ENCODE peak calls at places on chromosome X, in four cellular contexts. B is PC-3, G is IMR-90, O is body of pancreas. N is an unnamed sample.

GRCh38 chrX:49157194-49157593 is 5.4 kb upstream of the MAGIX start:
- DNase-seq in B (no peak), G (no peak), O (no peak), N (no peak)

GRCh38 chrX:152904151-152905080 is 6.5 kb downstream of the ZNF185 start:
- DNase-seq in B (peak; percentile 60), G (peak; percentile 77), O (peak; percentile 45), N (peak; percentile 48)

GRCh38 chrX:119121341-119121740 is 6.3 kb downstream of the KIAA1210 start:
- DNase-seq in B (no peak), G (peak; percentile 31), O (no peak), N (no peak)

GRCh38 chrX:110409925-110410324 is 51.3 kb downstream of the RTL9 start:
- DNase-seq in B (peak; percentile 80), G (peak; percentile 73), O (peak; percentile 4), N (no peak)

GRCh38 chrX:103107836-103108235 is 14.9 kb upstream of the NXF3 start:
- DNase-seq in B (no peak), G (no peak), O (peak; percentile 46), N (no peak)

GRCh38 chrX:27966955-27967354 is 14.3 kb downstream of the DCAF8L1 start:
- DNase-seq in B (peak; percentile 55), G (peak; percentile 60), O (peak; percentile 45), N (peak; percentile 4)

GRCh38 chrX:139640259-139640658 is 67.7 kb downstream of the MCF2 start:
- DNase-seq in B (no peak), G (no peak), O (no peak), N (no peak)

GRCh38 chrX:17608898-17609297 is 128.4 kb upstream of the SCML1 start:
- DNase-seq in B (peak; percentile 83), G (no peak), O (peak; percentile 81), N (peak; percentile 40)

GRCh38 chrX:74160358-74160757 is 143.6 kb upstream of the ZCCHC13 start:
- DNase-seq in B (no peak), G (no peak), O (no peak), N (no peak)

GRCh38 chrX:126165721-126166401 is at the start of gene DCAF12L2:
- DNase-seq in B (no peak), G (no peak), O (no peak), N (no peak)

GRCh38 chrX:155031657-155032056 is 5.0 kb downstream of the FUNDC2 start:
- DNase-seq in B (no peak), G (no peak), O (no peak), N (no peak)

GRCh38 chrX:12954981-12955380 is 19.9 kb upstream of the TMSB4X start:
- DNase-seq in B (no peak), G (no peak), O (no peak), N (no peak)

GRCh38 chrX:50111762-50112161 is 89.0 kb downstream of the AKAP4 start:
- DNase-seq in B (no peak), G (no peak), O (peak; percentile 79), N (peak; percentile 77)

GRCh38 chrX:149114874-149115273 is 390.2 kb downstream of the IDS start:
- DNase-seq in B (no peak), G (no peak), O (no peak), N (no peak)

GRCh38 chrX:15781964-15782711 is 8.1 kb upstream of the ZRSR2 start:
- DNase-seq in B (no peak), G (no peak), O (no peak), N (no peak)

GRCh38 chrX:110944323-110944761 is 148.7 kb upstream of the CHRDL1 start:
- DNase-seq in B (no peak), G (no peak), O (peak; percentile 26), N (peak; percentile 79)

GRCh38 chrX:68703849-68704248 is 56.4 kb downstream of the STARD8 start:
- DNase-seq in B (no peak), G (no peak), O (no peak), N (no peak)

GRCh38 chrX:124293810-124294209 is 38.6 kb upstream of the TEX13D start:
- DNase-seq in B (peak; percentile 75), G (no peak), O (no peak), N (no peak)

DNA sequence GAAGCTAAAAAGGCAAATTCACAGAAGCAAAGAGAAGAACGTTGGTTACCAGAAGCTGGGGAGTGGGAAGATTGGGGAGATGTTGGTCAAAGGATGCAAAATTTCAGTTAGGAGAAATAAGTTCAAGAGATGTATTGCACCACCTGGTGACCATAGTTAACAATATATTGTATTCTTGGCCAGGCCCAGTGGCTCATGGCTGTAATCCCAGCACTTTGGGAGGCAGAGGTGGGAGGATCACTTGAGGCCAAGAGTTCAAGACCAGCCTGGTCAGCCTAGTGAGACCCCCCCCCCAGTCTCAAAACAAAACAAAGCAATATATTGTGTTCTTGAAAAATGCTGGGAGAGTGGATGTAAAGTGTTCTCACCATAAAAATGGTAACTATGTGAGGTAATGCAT is 67.9 kb downstream of the TAB3 start:
- DNase-seq in B (peak; percentile 5), G (no peak), O (no peak), N (no peak)
- H3K27ac ChIP-seq in B (no peak overlapping the region), G (no peak overlapping the region), O (no peak overlapping the region), N (no peak overlapping the region)

DNA sequence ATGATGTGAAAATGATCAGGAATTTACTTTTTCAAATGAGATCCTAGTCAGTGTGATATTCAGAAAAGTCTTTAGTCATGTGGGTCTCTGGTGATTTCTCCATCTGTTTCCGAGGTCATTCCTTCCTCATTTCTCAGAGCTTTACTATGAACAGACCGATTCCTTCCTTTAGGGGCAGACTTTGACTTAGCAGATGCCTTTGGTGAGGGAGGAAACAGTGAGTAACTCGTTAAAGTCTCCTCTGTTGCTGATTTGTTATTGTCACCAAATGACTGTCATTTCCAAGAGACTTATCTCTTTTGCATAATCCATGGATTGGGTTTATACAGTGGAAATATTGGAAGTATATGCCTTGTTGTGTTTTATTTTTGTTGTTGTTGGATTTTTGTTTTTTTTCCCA is 76.2 kb upstream of the CD99 start:
- DNase-seq in B (peak; percentile 35), G (peak; percentile 83), O (no peak), N (no peak)
- TF ChIP-seq CTCF in B (no peak), G (peak; percentile 71), O (no peak), N (no peak)

GRCh38 chrX:65690057-65690855 is 22.8 kb downstream of the MSN start:
- DNase-seq in B (peak; percentile 60), G (peak; percentile 78), O (no peak), N (peak; percentile 71)
- H3K27ac ChIP-seq in B (peak overlapping the region; percentile 62), G (peak overlapping the region; percentile 34), O (no peak overlapping the region), N (peak overlapping the region; percentile 71)

DNA sequence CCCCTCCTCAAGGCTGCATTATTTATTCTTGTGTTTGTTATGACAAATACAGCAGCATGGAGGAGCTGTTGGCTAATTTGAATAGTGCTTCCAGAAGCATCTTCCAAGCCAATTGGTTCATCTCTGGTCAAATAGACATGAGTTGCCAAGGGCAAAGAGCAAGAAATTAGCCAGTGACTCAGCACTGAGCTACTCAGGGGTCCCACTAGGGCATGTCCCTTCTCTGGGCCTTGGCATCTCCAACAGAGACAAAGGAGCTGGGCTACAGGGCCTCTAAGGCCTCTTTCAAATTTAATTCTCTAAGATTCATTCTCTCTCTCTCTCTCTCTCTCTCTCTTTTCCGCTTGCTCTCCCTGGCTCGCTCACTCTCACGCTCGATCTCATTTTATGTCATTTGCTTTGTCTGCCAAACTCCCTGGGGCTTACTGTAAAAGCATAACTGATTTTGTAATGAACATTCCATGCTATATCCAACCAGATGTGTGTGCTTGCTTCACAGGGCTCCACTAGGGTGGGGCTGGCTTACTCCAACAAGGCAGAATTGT is 86.7 kb upstream of the MAGEA4 start:
- DNase-seq in B (peak; percentile 22), G (peak; percentile 1), O (peak; percentile 3), N (no peak)
- TF ChIP-seq CTCF in B (no peak), G (no peak), O (no peak), N (no peak)

GRCh38 chrX:21590012-21590776 is 67.9 kb downstream of the KLHL34 start:
- DNase-seq in B (no peak), G (no peak), O (no peak), N (no peak)
- H3K27ac ChIP-seq in B (no peak overlapping the region), G (no peak overlapping the region), O (no peak overlapping the region), N (no peak overlapping the region)

GRCh38 chrX:101411984-101412383 is 4.0 kb downstream of the HNRNPH2 start:
- DNase-seq in B (no peak), G (no peak), O (no peak), N (no peak)

GRCh38 chrX:101416691-101417090 is 8.7 kb downstream of the HNRNPH2 start:
- DNase-seq in B (no peak), G (no peak), O (no peak), N (no peak)

GRCh38 chrX:101417981-101418841 is 10.2 kb downstream of the HNRNPH2 start:
- DNase-seq in B (no peak), G (no peak), O (peak; percentile 45), N (peak; percentile 45)

GRCh38 chrX:101417190-101417589 is 9.2 kb downstream of the HNRNPH2 start:
- DNase-seq in B (no peak), G (no peak), O (no peak), N (no peak)

DNA sequence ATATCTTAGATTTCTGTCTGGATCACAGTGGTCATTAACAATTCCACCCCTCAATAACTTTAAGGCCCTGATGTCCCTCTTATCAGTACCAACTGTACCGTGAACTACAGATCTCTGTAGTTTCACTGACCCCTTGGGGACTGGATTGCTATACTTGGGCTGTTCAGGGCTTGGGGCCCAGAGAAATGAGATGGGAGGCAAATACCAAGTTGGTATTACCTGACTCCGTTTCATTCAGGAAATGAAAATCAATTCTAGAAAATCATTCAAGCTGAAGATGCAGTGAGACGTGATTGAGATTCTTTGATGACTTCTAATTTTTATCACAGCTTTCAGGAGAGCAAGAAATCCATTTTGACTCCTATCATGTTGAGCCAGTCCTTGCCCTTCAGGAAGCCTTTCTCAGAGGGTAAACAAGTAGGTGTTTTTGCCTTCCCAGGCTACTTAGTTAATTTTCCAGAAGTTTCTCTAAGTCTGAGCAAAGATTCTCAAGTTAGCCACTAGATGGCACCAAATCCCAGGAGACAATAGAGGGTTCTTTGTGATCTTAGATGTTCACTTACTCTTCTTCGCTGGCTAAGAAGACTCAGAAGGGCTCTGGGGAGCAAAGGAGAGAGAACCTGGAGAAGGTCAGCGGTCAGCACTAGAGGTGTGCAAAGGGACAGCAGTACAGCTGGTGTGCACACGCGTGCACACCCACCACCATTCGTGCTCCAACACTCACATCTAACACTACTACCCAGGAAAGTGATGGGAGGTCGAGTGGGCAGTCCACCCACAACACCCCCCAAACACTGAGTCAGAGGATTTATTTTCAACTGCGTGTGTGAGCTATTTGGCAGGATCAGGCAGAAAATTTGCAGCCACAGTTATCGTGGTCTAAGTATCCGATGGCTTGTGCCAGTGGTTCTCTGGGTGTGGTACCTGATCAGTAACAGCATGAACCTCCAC is 7.4 kb downstream of the HNRNPH2 start:
- DNase-seq in B (peak; percentile 69), G (peak; percentile 84), O (peak; percentile 39), N (no peak)
- TF ChIP-seq CTCF in B (peak; percentile 75), G (peak; percentile 77), O (peak; percentile 47), N (peak; percentile 49)

N was measured in thyroid gland.